ENCODE peak calls at places on chromosomes 3 and 15, in five cellular contexts. P, M, Q, X and B are unnamed samples.

GRCh38 chr3:193680220-193680619 is 87.2 kb downstream of the OPA1 start:
- DNase-seq in P (no peak), M (peak; percentile 8), Q (no peak), X (no peak), B (no peak)

GRCh38 chr3:120741837-120742197 is 499 bp downstream of the RABL3 start:
- DNase-seq in P (peak; percentile 17), M (no peak), Q (no peak), X (no peak), B (no peak)

GRCh38 chr3:147119346-147119745 is 287.0 kb downstream of the ZIC4 start:
- DNase-seq in P (no peak), M (no peak), Q (no peak), X (no peak), B (no peak)

GRCh38 chr3:129421988-129422745 is 6.3 kb downstream of the EFCAB12 start:
- DNase-seq in P (no peak), M (no peak), Q (no peak), X (no peak), B (no peak)

GRCh38 chr3:184730924-184731323 is 19.1 kb upstream of the MAGEF1 start:
- DNase-seq in P (no peak), M (no peak), Q (no peak), X (no peak), B (no peak)

GRCh38 chr15:35013370-35013769 is 25.3 kb upstream of the ZNF770 start:
- DNase-seq in P (no peak), M (no peak), Q (no peak), X (no peak), B (no peak)

GRCh38 chr3:107855710-107856109 is 235.1 kb downstream of the CD47 start:
- DNase-seq in P (no peak), M (no peak), Q (no peak), X (peak; percentile 47), B (peak; percentile 29)

GRCh38 chr3:89964347-89964746 is 856.9 kb downstream of the EPHA3 start:
- DNase-seq in P (no peak), M (no peak), Q (no peak), X (no peak), B (no peak)

GRCh38 chr3:14563946-14564539 is 23.9 kb upstream of the GRIP2 start:
- DNase-seq in P (no peak), M (no peak), Q (no peak), X (no peak), B (no peak)

GRCh38 chr3:125129512-125129962 is 73.7 kb upstream of the HEG1 start:
- DNase-seq in P (peak; percentile 74), M (no peak), Q (peak; percentile 98), X (peak; percentile 54), B (no peak)

GRCh38 chr15:39124155-39124924 is 456.5 kb upstream of the THBS1 start:
- DNase-seq in P (no peak), M (no peak), Q (no peak), X (no peak), B (no peak)

GRCh38 chr3:18988619-18989229 is 159.6 kb upstream of the KCNH8 start:
- DNase-seq in P (no peak), M (no peak), Q (no peak), X (peak; percentile 66), B (no peak)

GRCh38 chr3:159486580-159486979 is 502.1 kb upstream of the IL12A start:
- DNase-seq in P (no peak), M (peak; percentile 4), Q (no peak), X (peak; percentile 2), B (no peak)